ENCODE peak calls at places on chromosomes 13 and 19, in nine cellular contexts. Z, I, E, S, T, L, P, F and Q are unnamed samples.

GRCh38 chr19:48656840-48657474 is 11.0 kb upstream of the CA11 start:
- DNase-seq in P (no peak), F (peak), S (no peak), Z (no peak), T (no peak), E (peak), I (peak), L (no peak), Q (no peak)

GRCh38 chr13:35714096-35714495 is 237.6 kb upstream of the MAB21L1 start:
- DNase-seq in Z (no peak), E (no peak), S (no peak), P (no peak), I (peak), F (no peak), L (no peak), T (no peak), Q (no peak)

GRCh38 chr19:46766569-46767317 is 20.5 kb upstream of the STRN4 start:
- DNase-seq in E (no peak), P (peak), F (no peak), L (peak), Z (no peak), I (peak), S (peak), T (peak), Q (no peak)

GRCh38 chr13:107811233-107811632 is 404.1 kb downstream of the LIG4 start:
- DNase-seq in L (no peak), E (no peak), P (no peak), I (no peak), T (no peak), Z (no peak), F (no peak), S (peak), Q (no peak)

GRCh38 chr19:9862897-9863296 is 27.8 kb downstream of the PIN1 start:
- DNase-seq in F (no peak), P (no peak), T (no peak), I (no peak), L (no peak), Z (no peak), S (no peak), E (no peak), Q (no peak)

GRCh38 chr19:15563325-15563794 is 51.7 kb upstream of the CYP4F8 start:
- DNase-seq in S (peak), F (no peak), T (no peak), E (no peak), I (no peak), P (no peak), Z (no peak), L (no peak), Q (no peak)

GRCh38 chr13:106533940-106534843 is 1.3 kb downstream of the EFNB2 start:
- DNase-seq in P (peak), F (peak), I (peak), Z (peak), S (no peak), L (peak), T (peak), E (peak), Q (no peak)

GRCh38 chr13:33017410-33017929 is 1.2 kb downstream of the KL start:
- DNase-seq in Z (no peak), P (peak), E (peak), F (no peak), T (peak), L (peak), I (peak), S (peak), Q (no peak)

GRCh38 chr13:104571161-104571889 is 1505.1 kb upstream of the SLC10A2 start:
- DNase-seq in S (peak), I (peak), P (peak), F (peak), T (peak), Z (no peak), E (peak), L (peak), Q (peak)

GRCh38 chr13:77519808-77520207 is 15.7 kb upstream of the SCEL start:
- DNase-seq in P (no peak), E (peak), I (peak), L (no peak), S (peak), T (no peak), F (no peak), Z (no peak), Q (no peak)

GRCh38 chr13:22049384-22049783 is 378.5 kb downstream of the FGF9 start:
- DNase-seq in F (peak), T (no peak), E (no peak), Z (no peak), L (no peak), S (no peak), I (no peak), P (no peak), Q (no peak)

GRCh38 chr19:46574533-46574932 is 26.6 kb upstream of the CALM3 start:
- DNase-seq in T (no peak), P (no peak), I (no peak), F (no peak), Z (no peak), L (no peak), E (peak), S (peak), Q (no peak)

GRCh38 chr13:50762969-50763568 is 80.4 kb downstream of the DLEU7 start:
- DNase-seq in S (no peak), Z (no peak), P (no peak), F (no peak), E (no peak), T (no peak), L (no peak), I (no peak), Q (no peak)

GRCh38 chr13:106570354-106570822 is 2.5 kb upstream of the ARGLU1 start:
- DNase-seq in F (no peak), Z (peak), I (peak), L (peak), E (peak), P (peak), T (peak), S (peak), Q (peak)

GRCh38 chr13:65307056-65307455 is 1923.1 kb downstream of the PCDH9 start:
- DNase-seq in T (no peak), L (no peak), Z (no peak), E (no peak), S (no peak), F (no peak), P (no peak), I (no peak), Q (no peak)

GRCh38 chr19:29162694-29163093 is 50.3 kb downstream of the UQCRFS1 start:
- DNase-seq in P (no peak), S (no peak), Z (no peak), F (no peak), I (no peak), L (no peak), T (no peak), E (no peak), Q (no peak)

GRCh38 chr13:75368167-75368566 is 113.8 kb downstream of the TBC1D4 start:
- DNase-seq in Z (no peak), E (peak), I (peak), P (no peak), L (peak), T (no peak), F (peak), S (peak), Q (no peak)

GRCh38 chr19:55119053-55119452 is 1.6 kb upstream of the PPP1R12C start:
- DNase-seq in P (no peak), T (no peak), Z (no peak), L (no peak), E (no peak), S (no peak), F (no peak), I (peak), Q (no peak)

GRCh38 chr13:70104481-70104880 is 3.1 kb upstream of the ATXN8OS start:
- DNase-seq in S (no peak), T (no peak), F (no peak), L (no peak), I (no peak), P (no peak), E (no peak), Z (no peak), Q (no peak)

GRCh38 chr13:70098669-70099068 is 9.0 kb upstream of the ATXN8OS start:
- DNase-seq in F (no peak), E (no peak), S (peak), L (no peak), Z (no peak), P (no peak), I (peak), T (no peak), Q (no peak)
- TF ChIP-seq CTCF in F (no peak), E (no peak), S (peak), L (no peak), Z (no peak), P (peak), I (peak), T (peak), Q (peak)

GRCh38 chr19:1259873-1260748 is 9.0 kb upstream of the CIRBP start:
- DNase-seq in P (peak), Z (no peak), F (no peak), I (peak), S (no peak), T (no peak), E (no peak), L (no peak), Q (no peak)

GRCh38 chr19:1258161-1258492 is 9.7 kb downstream of the MIDN start:
- DNase-seq in L (no peak), I (no peak), S (peak), Z (no peak), F (no peak), T (no peak), P (no peak), E (no peak), Q (no peak)

GRCh38 chr19:1258707-1259205 is 10.4 kb downstream of the MIDN start:
- DNase-seq in L (no peak), P (no peak), S (no peak), T (no peak), F (no peak), I (no peak), Z (no peak), E (no peak), Q (no peak)

GRCh38 chr19:1260749-1261511 is 8.2 kb upstream of the CIRBP start:
- DNase-seq in F (peak), Z (peak), I (peak), L (peak), E (peak), S (peak), T (peak), P (peak), Q (peak)

DNA sequence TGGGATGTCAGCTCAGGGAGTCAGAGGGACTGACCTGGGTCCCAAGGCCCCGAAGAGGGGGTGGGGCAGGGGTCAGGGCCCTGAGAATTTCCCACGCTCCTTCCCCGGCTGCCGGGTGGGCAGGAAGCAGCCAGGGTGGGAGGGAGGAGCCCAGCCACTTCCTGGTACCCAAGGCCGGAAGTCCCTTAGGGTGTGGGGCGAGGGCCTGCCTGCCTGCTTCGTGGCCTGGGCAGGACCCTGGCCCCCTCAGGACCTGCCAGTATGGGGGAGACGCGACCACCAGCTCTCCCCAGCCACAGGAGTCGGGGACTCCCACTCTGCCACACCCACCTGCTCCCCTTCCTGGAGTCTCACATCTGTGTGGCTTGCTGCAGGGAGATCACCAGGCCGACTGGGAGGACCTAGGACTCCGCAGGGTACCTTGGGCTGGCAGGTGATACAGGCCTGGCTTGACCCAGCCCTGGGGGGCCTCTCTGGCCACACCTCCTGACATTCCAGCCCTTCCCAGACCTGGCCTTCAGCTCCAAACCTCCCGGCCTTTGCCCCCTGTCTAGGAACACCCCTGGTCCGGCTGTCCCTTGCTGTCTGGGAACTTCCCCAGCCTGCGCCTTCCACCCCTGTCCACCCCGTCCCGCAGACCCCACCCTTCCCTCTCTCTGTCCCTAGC is 9.8 kb upstream of the CIRBP start:
- DNase-seq in S (peak), E (peak), P (peak), F (no peak), Z (peak), I (peak), T (peak), L (peak), Q (no peak)
- TF ChIP-seq CTCF in S (no peak), E (no peak), P (no peak), F (no peak), Z (no peak), I (no peak), T (no peak), L (no peak), Q (no peak)

GRCh38 chr19:19342086-19343015 is 21.7 kb downstream of the MAU2 start:
- DNase-seq in P (peak), I (peak), E (peak), S (peak), T (peak), L (no peak), F (peak), Z (no peak), Q (peak)
- TF ChIP-seq CTCF in P (peak), I (peak), E (peak), S (peak), T (peak), L (peak), F (peak), Z (peak), Q (peak)

GRCh38 chr13:80137994-80138393 is 202.9 kb downstream of the SPRY2 start:
- DNase-seq in P (no peak), T (no peak), F (no peak), Z (no peak), S (no peak), E (no peak), L (no peak), I (no peak), Q (no peak)

GRCh38 chr13:80133631-80134083 is 207.3 kb downstream of the SPRY2 start:
- DNase-seq in T (no peak), P (no peak), E (no peak), S (no peak), I (no peak), L (no peak), F (no peak), Z (no peak), Q (no peak)

GRCh38 chr13:80134360-80134759 is 206.6 kb downstream of the SPRY2 start:
- DNase-seq in I (no peak), F (no peak), S (no peak), Z (no peak), P (no peak), T (no peak), L (no peak), E (no peak), Q (no peak)

GRCh38 chr13:80131204-80131603 is 209.7 kb downstream of the SPRY2 start:
- DNase-seq in Z (peak), L (peak), T (peak), F (no peak), S (peak), P (peak), I (no peak), E (peak), Q (peak)

DNA sequence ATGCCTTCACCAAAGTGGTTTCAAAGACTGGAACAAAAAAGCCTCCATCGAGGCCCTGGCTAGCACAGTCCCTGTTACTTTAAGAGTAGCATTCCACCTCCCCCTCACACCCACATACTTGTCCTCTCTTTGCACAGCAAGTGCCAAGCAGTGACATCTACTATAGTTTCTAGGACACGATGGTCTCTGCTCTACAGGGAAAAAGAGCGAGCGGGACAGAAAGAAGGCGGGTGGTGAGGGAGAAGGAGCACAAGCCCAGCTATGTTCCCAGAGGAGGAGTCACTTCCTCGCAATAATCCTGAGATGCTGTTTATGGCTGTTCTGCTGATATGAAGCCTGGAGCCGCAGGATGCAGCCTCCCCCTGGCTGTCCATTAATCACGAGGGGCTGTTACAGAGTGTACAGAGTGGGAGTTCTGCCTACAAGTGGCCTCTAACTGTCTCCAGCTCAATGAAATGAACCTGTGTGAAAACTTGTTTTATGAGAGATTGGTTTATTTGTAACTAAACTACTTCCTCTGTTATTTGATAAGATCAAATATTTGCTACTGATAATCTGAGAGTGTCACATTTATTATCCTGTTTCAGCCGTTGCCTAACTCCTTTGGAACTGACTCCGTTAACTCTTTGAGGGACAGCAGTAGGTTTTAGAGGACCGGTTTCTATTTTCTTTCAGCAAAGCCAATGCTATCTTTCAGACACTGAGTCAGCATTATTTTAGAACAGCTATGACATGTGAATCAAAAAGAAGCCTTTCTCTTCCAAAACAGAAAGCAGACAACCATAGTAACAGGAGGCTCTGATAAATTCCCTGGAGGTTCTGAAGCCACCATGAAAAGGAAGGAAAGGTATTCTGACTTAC is 208.0 kb downstream of the SPRY2 start:
- DNase-seq in F (no peak), S (peak), P (peak), E (peak), T (no peak), L (peak), I (no peak), Z (peak), Q (peak)
- TF ChIP-seq CTCF in F (peak), S (no peak), P (no peak), E (no peak), T (no peak), L (no peak), I (no peak), Z (no peak), Q (no peak)

GRCh38 chr19:5273782-5274181 is 66.8 kb downstream of the PTPRS start:
- DNase-seq in F (no peak), E (no peak), S (no peak), Z (no peak), P (no peak), L (no peak), I (no peak), T (no peak), Q (no peak)

GRCh38 chr19:5269926-5270325 is 70.7 kb downstream of the PTPRS start:
- DNase-seq in F (no peak), P (no peak), T (no peak), Z (no peak), S (no peak), I (no peak), E (no peak), L (no peak), Q (no peak)

GRCh38 chr19:5268801-5269200 is 71.8 kb downstream of the PTPRS start:
- DNase-seq in T (no peak), Z (no peak), E (no peak), F (no peak), S (no peak), P (no peak), I (no peak), L (no peak), Q (no peak)

GRCh38 chr19:5269279-5269678 is 71.3 kb downstream of the PTPRS start:
- DNase-seq in F (no peak), Z (no peak), I (no peak), E (no peak), T (no peak), L (no peak), P (no peak), S (no peak), Q (no peak)

DNA sequence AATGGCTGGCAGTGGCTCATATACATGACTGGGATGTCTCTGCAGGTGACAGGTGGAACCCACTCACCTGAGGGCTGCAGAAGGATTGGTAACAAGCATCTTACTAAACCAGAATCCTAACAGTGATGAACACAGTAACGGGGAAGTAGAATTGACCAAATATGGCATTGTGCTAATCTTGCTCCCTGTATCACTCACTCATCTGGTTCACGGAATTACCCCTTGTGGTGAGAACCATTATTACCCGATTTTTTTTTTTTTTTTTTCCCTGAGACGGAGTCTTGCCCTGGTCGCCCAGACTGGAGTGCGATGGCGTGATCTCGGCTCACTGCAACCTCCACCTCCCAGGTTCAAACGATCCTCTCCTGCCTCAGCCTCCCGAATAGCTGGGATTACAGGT is 69.5 kb downstream of the PTPRS start:
- DNase-seq in Z (no peak), P (no peak), S (peak), E (no peak), F (no peak), I (no peak), L (no peak), T (no peak), Q (no peak)
- TF ChIP-seq CTCF in Z (no peak), P (peak), S (peak), E (peak), F (peak), I (peak), L (no peak), T (peak), Q (peak)

GRCh38 chr13:24742986-24743385 is 21.0 kb upstream of the RNF17 start:
- DNase-seq in E (no peak), I (no peak), S (no peak), T (no peak), P (no peak), F (no peak), Z (no peak), L (no peak), Q (no peak)
- TF ChIP-seq CTCF in E (no peak), I (no peak), S (no peak), T (no peak), P (no peak), F (no peak), Z (no peak), L (no peak), Q (no peak)

DNA sequence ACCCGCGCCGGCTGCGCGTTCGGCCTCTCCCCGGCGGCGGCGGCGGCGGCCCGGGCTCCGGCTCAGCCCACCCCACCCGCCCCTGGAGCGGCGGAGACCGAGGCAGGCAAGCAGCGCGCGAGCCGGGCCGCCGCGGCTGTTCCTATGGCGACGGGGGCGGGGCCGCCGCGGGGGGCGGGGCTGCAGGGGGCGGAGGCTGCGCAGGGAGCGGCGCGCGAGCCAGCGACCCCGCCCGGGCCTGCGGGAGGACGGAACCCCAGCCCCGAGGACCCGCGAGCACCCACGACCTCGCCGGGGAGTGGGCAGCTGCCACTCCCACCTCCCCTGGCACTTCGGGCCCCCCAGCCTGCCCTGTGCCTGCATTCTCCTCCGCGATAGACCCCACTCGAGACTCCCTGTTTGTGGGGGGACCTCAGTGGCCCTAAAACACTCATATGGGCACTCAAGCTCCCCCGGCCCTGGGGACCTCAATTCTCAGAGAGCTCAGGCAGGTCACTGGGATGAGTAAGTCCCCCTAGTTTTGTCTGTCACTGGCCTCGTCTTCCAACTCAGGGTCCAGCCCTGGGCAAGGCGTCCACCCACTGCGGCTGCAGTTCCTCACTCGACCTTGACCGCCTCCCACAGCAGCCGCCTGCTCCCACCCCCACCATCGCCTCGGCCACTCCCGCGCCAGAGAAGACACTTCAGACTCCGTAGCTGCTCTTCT is at the start of gene CTXN1:
- DNase-seq in L (peak), P (peak), Z (peak), T (peak), F (no peak), E (peak), S (peak), I (peak), Q (peak)
- TF ChIP-seq CTCF in L (no peak), P (no peak), Z (no peak), T (no peak), F (peak), E (no peak), S (no peak), I (no peak), Q (peak)

GRCh38 chr19:35510626-35510964 is 2.9 kb downstream of the DMKN start:
- DNase-seq in P (no peak), F (no peak), Z (no peak), S (no peak), E (no peak), T (no peak), I (no peak), L (no peak), Q (no peak)
- TF ChIP-seq CTCF in P (no peak), F (no peak), Z (no peak), S (peak), E (no peak), T (peak), I (no peak), L (no peak), Q (no peak)

GRCh38 chr19:41849067-41849466 is 4.2 kb downstream of the DMRTC2 start:
- DNase-seq in T (no peak), F (no peak), I (no peak), L (no peak), P (no peak), S (no peak), Z (peak), E (no peak), Q (no peak)
- TF ChIP-seq CTCF in T (no peak), F (no peak), I (no peak), L (no peak), P (no peak), S (no peak), Z (no peak), E (no peak), Q (no peak)